ENCODE peak calls at places on chromosomes 6 and 20, in five cellular contexts. W, P, B, D and X are unnamed samples.

GRCh38 chr6:21033575-21034026 is 499.3 kb downstream of the CDKAL1 start:
- DNase-seq in B (peak; percentile 70), P (no peak), W (no peak), D (no peak), X (peak; percentile 65)

GRCh38 chr20:20637998-20638397 is 74.4 kb downstream of the RALGAPA2 start:
- DNase-seq in B (no peak), P (no peak), W (no peak), D (peak; percentile 34), X (no peak)

GRCh38 chr6:129251669-129252376 is 368.9 kb downstream of the LAMA2 start:
- DNase-seq in W (peak; percentile 63), B (peak; percentile 44), P (no peak), D (peak; percentile 85), X (no peak)

GRCh38 chr20:4956200-4956810 is 45.0 kb downstream of the SLC23A2 start:
- DNase-seq in W (no peak), P (no peak), B (peak; percentile 75), D (peak; percentile 77), X (no peak)

GRCh38 chr6:130681028-130681427 is 146.2 kb upstream of the SMLR1 start:
- DNase-seq in D (no peak), P (no peak), W (no peak), B (peak; percentile 49), X (no peak)

GRCh38 chr6:35067234-35067633 is 73.9 kb downstream of the TCP11 start:
- DNase-seq in D (no peak), P (peak; percentile 34), W (no peak), B (no peak), X (no peak)

GRCh38 chr6:42010185-42010872 is 40.0 kb upstream of the TAF8 start:
- DNase-seq in B (no peak), D (peak; percentile 77), W (no peak), P (no peak), X (no peak)

GRCh38 chr20:17622086-17622850 is 52.4 kb downstream of the DSTN start:
- DNase-seq in P (peak; percentile 26), W (no peak), B (no peak), D (no peak), X (peak; percentile 22)